ENCODE peak calls at places on chromosome 19, in four cellular contexts. One of them, this sample, is unnamed.

GRCh38 chr19:41688098-41688497 is at the start of gene CEACAM7:
- DNase-seq in A549: no peak
- DNase-seq in K562: no peak
- DNase-seq in GM12878: no peak
- DNase-seq in this sample: no peak

GRCh38 chr19:19342086-19343015 is 21.7 kb downstream of the MAU2 start:
- DNase-seq in A549: peak
- DNase-seq in GM12878: no peak
- DNase-seq in K562: peak
- DNase-seq in this sample: peak

GRCh38 chr19:22945560-22945959 is 57.4 kb downstream of the ZNF728 start:
- DNase-seq in GM12878: no peak
- DNase-seq in A549: peak
- DNase-seq in K562: peak
- DNase-seq in this sample: no peak

GRCh38 chr19:34253711-34254551 is 423 bp upstream of the GARRE1 start:
- DNase-seq in A549: no peak
- DNase-seq in K562: peak
- DNase-seq in GM12878: no peak
- DNase-seq in this sample: peak

GRCh38 chr19:46508206-46508605 is 12.5 kb upstream of the PNMA8B start:
- DNase-seq in GM12878: no peak
- DNase-seq in K562: no peak
- DNase-seq in A549: no peak
- DNase-seq in this sample: no peak

GRCh38 chr19:449916-450315 is 10.9 kb downstream of the SHC2 start:
- DNase-seq in K562: no peak
- DNase-seq in GM12878: no peak
- DNase-seq in A549: no peak
- DNase-seq in this sample: no peak

GRCh38 chr19:46943150-46943946 is 76.3 kb upstream of the NPAS1 start:
- DNase-seq in K562: no peak
- DNase-seq in A549: no peak
- DNase-seq in GM12878: no peak
- DNase-seq in this sample: peak

GRCh38 chr19:55384576-55385235 is 614 bp upstream of the TMEM238 start:
- DNase-seq in A549: no peak
- DNase-seq in K562: peak
- DNase-seq in GM12878: no peak
- DNase-seq in this sample: no peak

GRCh38 chr19:39941615-39942507 is 7.4 kb upstream of the FCGBP start:
- DNase-seq in A549: no peak
- DNase-seq in GM12878: peak
- DNase-seq in K562: no peak
- DNase-seq in this sample: no peak

GRCh38 chr19:14432817-14433453 is at the start of gene PKN1:
- DNase-seq in GM12878: no peak
- DNase-seq in K562: peak
- DNase-seq in A549: peak
- DNase-seq in this sample: no peak

GRCh38 chr19:653425-653824 is 9.6 kb downstream of the RNF126 start:
- DNase-seq in A549: no peak
- DNase-seq in K562: no peak
- DNase-seq in GM12878: no peak
- DNase-seq in this sample: no peak

GRCh38 chr19:31451686-31452325 is 102.6 kb upstream of the TSHZ3 start:
- DNase-seq in K562: no peak
- DNase-seq in A549: no peak
- DNase-seq in GM12878: no peak
- DNase-seq in this sample: no peak

GRCh38 chr19:38527466-38528136 is 90.2 kb downstream of the MAP4K1 start:
- DNase-seq in GM12878: no peak
- DNase-seq in A549: peak
- DNase-seq in K562: peak
- DNase-seq in this sample: no peak

GRCh38 chr19:604355-604754 is 14.7 kb downstream of the HCN2 start:
- DNase-seq in A549: peak
- DNase-seq in GM12878: no peak
- DNase-seq in K562: peak
- DNase-seq in this sample: no peak

GRCh38 chr19:5968431-5969373 is 9.2 kb downstream of the RANBP3 start:
- DNase-seq in K562: peak
- DNase-seq in GM12878: no peak
- DNase-seq in A549: no peak
- DNase-seq in this sample: peak

GRCh38 chr19:34226036-34226435 is 28.3 kb upstream of the GARRE1 start:
- DNase-seq in K562: no peak
- DNase-seq in A549: no peak
- DNase-seq in GM12878: no peak
- DNase-seq in this sample: no peak

GRCh38 chr19:38293281-38293680 is 10.8 kb upstream of the C19orf33 start:
- DNase-seq in GM12878: no peak
- DNase-seq in A549: no peak
- DNase-seq in K562: no peak
- DNase-seq in this sample: no peak

GRCh38 chr19:34428549-34429285 is 536 bp downstream of the UBA2 start:
- DNase-seq in K562: peak
- DNase-seq in A549: peak
- DNase-seq in GM12878: no peak
- DNase-seq in this sample: peak

GRCh38 chr19:823565-824121 is 1.9 kb upstream of the PLPPR3 start:
- DNase-seq in K562: peak
- DNase-seq in A549: no peak
- DNase-seq in GM12878: no peak
- DNase-seq in this sample: no peak

GRCh38 chr19:38951187-38951586 is 20.4 kb downstream of the MRPS12 start:
- DNase-seq in A549: no peak
- DNase-seq in GM12878: no peak
- DNase-seq in K562: no peak
- DNase-seq in this sample: no peak

GRCh38 chr19:55541091-55541490 is 4.2 kb upstream of the SBK2 start:
- DNase-seq in A549: no peak
- DNase-seq in GM12878: no peak
- DNase-seq in K562: no peak
- DNase-seq in this sample: no peak

GRCh38 chr19:5321851-5322681 is 18.5 kb downstream of the PTPRS start:
- DNase-seq in GM12878: peak
- DNase-seq in A549: no peak
- DNase-seq in K562: peak
- DNase-seq in this sample: no peak

DNA sequence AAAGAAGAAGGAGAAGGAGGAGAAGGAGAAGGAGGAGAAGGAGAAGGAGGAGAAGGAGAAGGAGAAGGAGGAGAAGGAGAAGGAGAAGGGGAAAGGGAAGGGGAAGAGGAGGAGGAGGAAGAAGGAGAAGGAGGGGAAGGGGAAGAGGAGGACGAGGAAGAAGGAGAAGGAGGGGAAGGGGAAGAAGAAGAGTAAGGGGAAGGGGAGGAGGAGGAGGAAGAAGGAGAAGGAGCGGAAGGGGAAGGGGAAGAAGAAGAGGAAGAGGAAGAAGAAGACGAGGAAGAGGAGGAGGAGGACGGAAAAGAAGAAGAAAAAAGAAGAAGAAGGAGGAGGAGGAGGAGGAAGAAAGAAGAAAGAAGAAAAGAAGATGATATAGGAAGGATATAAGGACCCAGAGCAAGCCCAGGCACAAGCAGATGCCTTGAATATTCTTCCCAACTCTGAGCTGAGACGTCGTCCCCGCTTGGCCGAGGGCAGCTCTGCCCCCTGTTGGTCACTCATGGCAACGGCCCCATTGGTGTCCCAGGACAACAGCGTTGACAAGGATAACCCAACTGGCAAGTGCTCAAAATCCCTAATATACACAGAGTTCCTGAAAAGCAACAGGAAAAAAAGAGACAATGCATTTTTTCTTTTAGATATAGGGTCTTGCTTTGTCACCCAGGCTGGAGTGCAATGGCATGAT is 30.6 kb upstream of the IGSF23 start:
- DNase-seq in K562: peak
- DNase-seq in GM12878: no peak
- DNase-seq in A549: peak
- DNase-seq in this sample: no peak
- TF ChIP-seq CHD4 in K562: no peak
- TF ChIP-seq CHD4 in GM12878: no peak
- TF ChIP-seq CHD4 in A549: no peak
- TF ChIP-seq CHD4 in this sample: no peak

GRCh38 chr19:52331757-52332156 is 4.3 kb upstream of the ZNF610 start:
- DNase-seq in A549: no peak
- DNase-seq in K562: no peak
- DNase-seq in GM12878: no peak
- DNase-seq in this sample: no peak

GRCh38 chr19:52335768-52336116 is 301 bp upstream of the ZNF610 start:
- DNase-seq in GM12878: no peak
- DNase-seq in A549: no peak
- DNase-seq in K562: no peak
- DNase-seq in this sample: no peak

GRCh38 chr19:52336117-52336811 is at the start of gene ZNF610:
- DNase-seq in A549: no peak
- DNase-seq in GM12878: peak
- DNase-seq in K562: no peak
- DNase-seq in this sample: peak

GRCh38 chr19:52336976-52337375 is 933 bp downstream of the ZNF610 start:
- DNase-seq in A549: no peak
- DNase-seq in GM12878: no peak
- DNase-seq in K562: no peak
- DNase-seq in this sample: no peak
- TF ChIP-seq CHD4 in A549: no peak
- TF ChIP-seq CHD4 in GM12878: no peak
- TF ChIP-seq CHD4 in K562: no peak
- TF ChIP-seq CHD4 in this sample: no peak

GRCh38 chr19:32570081-32570785 is 10.8 kb upstream of the PDCD5 start:
- DNase-seq in A549: peak
- DNase-seq in K562: peak
- DNase-seq in GM12878: no peak
- DNase-seq in this sample: peak
- TF ChIP-seq CHD4 in A549: no peak
- TF ChIP-seq CHD4 in K562: no peak
- TF ChIP-seq CHD4 in GM12878: no peak
- TF ChIP-seq CHD4 in this sample: no peak

GRCh38 chr19:29098863-29099481 is 114.0 kb downstream of the UQCRFS1 start:
- DNase-seq in K562: peak
- DNase-seq in GM12878: no peak
- DNase-seq in A549: peak
- DNase-seq in this sample: no peak
- TF ChIP-seq CHD4 in K562: no peak
- TF ChIP-seq CHD4 in GM12878: no peak
- TF ChIP-seq CHD4 in A549: no peak
- TF ChIP-seq CHD4 in this sample: no peak

GRCh38 chr19:2231621-2232221 is 4.4 kb downstream of the PLEKHJ1 start:
- DNase-seq in K562: no peak
- DNase-seq in A549: peak
- DNase-seq in GM12878: no peak
- DNase-seq in this sample: no peak
- TF ChIP-seq CHD4 in K562: no peak
- TF ChIP-seq CHD4 in A549: no peak
- TF ChIP-seq CHD4 in GM12878: no peak
- TF ChIP-seq CHD4 in this sample: no peak

DNA sequence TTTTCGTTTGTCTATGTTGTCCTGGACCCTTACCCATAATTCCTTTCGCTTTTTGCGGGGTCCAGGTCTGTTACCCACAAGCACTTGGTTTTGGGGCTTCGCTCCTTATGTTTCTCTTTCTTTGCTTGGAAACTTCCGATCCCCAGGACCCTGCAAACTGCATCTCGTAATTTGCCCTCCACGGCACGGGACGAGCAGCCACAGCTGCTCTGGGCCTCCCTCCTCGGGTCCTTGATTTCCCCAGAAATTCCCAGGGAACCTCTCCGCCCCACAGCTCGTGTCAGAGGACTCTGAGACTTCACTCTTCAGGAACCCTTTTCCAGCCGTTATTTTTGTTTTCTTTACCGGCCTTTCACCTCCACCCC is 599 bp downstream of the SNRNP70 start:
- DNase-seq in K562: no peak
- DNase-seq in GM12878: no peak
- DNase-seq in A549: no peak
- DNase-seq in this sample: no peak
- TF ChIP-seq CHD4 in K562: no peak
- TF ChIP-seq CHD4 in GM12878: no peak
- TF ChIP-seq CHD4 in A549: no peak
- TF ChIP-seq CHD4 in this sample: no peak

GRCh38 chr19:17235618-17236413 is 9.8 kb downstream of the OCEL1 start:
- DNase-seq in A549: peak
- DNase-seq in K562: peak
- DNase-seq in GM12878: no peak
- DNase-seq in this sample: no peak
- TF ChIP-seq CHD4 in A549: no peak
- TF ChIP-seq CHD4 in K562: no peak
- TF ChIP-seq CHD4 in GM12878: no peak
- TF ChIP-seq CHD4 in this sample: no peak

GRCh38 chr19:18110833-18111232 is 13.3 kb downstream of the MAST3 start:
- DNase-seq in K562: no peak
- DNase-seq in GM12878: no peak
- DNase-seq in A549: no peak
- DNase-seq in this sample: no peak
- TF ChIP-seq CHD4 in K562: no peak
- TF ChIP-seq CHD4 in GM12878: no peak
- TF ChIP-seq CHD4 in A549: no peak
- TF ChIP-seq CHD4 in this sample: no peak

This sample was measured in HepG2.